ENCODE peak calls at places on chromosome 22, in five cellular contexts. One of them, this sample, is unnamed.

GRCh38 chr22:46070722-46071450 is 79.4 kb upstream of the PPARA start:
- DNase-seq in colonic mucosa: peak
- DNase-seq in fibroblast of pulmonary artery: peak
- DNase-seq in astrocyte: no peak
- DNase-seq in T-helper 1 cell: no peak
- DNase-seq in this sample: peak

GRCh38 chr22:29072193-29072978 is 449 bp upstream of the KREMEN1 start:
- DNase-seq in astrocyte: no peak
- DNase-seq in T-helper 1 cell: peak
- DNase-seq in colonic mucosa: peak
- DNase-seq in fibroblast of pulmonary artery: peak
- DNase-seq in this sample: peak

GRCh38 chr22:49735411-49736311 is 92.0 kb downstream of the BRD1 start:
- DNase-seq in T-helper 1 cell: no peak
- DNase-seq in colonic mucosa: no peak
- DNase-seq in fibroblast of pulmonary artery: peak
- DNase-seq in astrocyte: no peak
- DNase-seq in this sample: no peak

GRCh38 chr22:20567993-20568417 is 60.6 kb downstream of the MED15 start:
- DNase-seq in astrocyte: peak
- DNase-seq in fibroblast of pulmonary artery: peak
- DNase-seq in colonic mucosa: no peak
- DNase-seq in T-helper 1 cell: no peak
- DNase-seq in this sample: peak

GRCh38 chr22:47804281-47804680 is 1041.8 kb downstream of the TBC1D22A start:
- DNase-seq in fibroblast of pulmonary artery: no peak
- DNase-seq in astrocyte: no peak
- DNase-seq in colonic mucosa: no peak
- DNase-seq in T-helper 1 cell: no peak
- DNase-seq in this sample: no peak

GRCh38 chr22:36773935-36774334 is 2.0 kb downstream of the IFT27 start:
- DNase-seq in astrocyte: no peak
- DNase-seq in fibroblast of pulmonary artery: peak
- DNase-seq in T-helper 1 cell: no peak
- DNase-seq in colonic mucosa: no peak
- DNase-seq in this sample: peak

GRCh38 chr22:43827336-43827735 is 15.2 kb upstream of the EFCAB6 start:
- DNase-seq in colonic mucosa: no peak
- DNase-seq in astrocyte: no peak
- DNase-seq in fibroblast of pulmonary artery: no peak
- DNase-seq in T-helper 1 cell: no peak
- DNase-seq in this sample: no peak

GRCh38 chr22:36301851-36302250 is 48.9 kb downstream of the APOL1 start:
- DNase-seq in T-helper 1 cell: no peak
- DNase-seq in fibroblast of pulmonary artery: peak
- DNase-seq in astrocyte: peak
- DNase-seq in colonic mucosa: no peak
- DNase-seq in this sample: peak

GRCh38 chr22:17368727-17369552 is at the start of gene CECR2:
- DNase-seq in T-helper 1 cell: no peak
- DNase-seq in fibroblast of pulmonary artery: peak
- DNase-seq in astrocyte: peak
- DNase-seq in colonic mucosa: peak
- DNase-seq in this sample: peak

GRCh38 chr22:26398741-26399153 is 30.3 kb upstream of the ASPHD2 start:
- DNase-seq in fibroblast of pulmonary artery: peak
- DNase-seq in T-helper 1 cell: peak
- DNase-seq in astrocyte: peak
- DNase-seq in colonic mucosa: peak
- DNase-seq in this sample: peak

GRCh38 chr22:20319745-20320658 is at the start of gene DGCR6L:
- DNase-seq in T-helper 1 cell: peak
- DNase-seq in colonic mucosa: peak
- DNase-seq in astrocyte: peak
- DNase-seq in fibroblast of pulmonary artery: peak
- DNase-seq in this sample: peak

GRCh38 chr22:50507991-50508884 is at the start of gene NCAPH2:
- DNase-seq in fibroblast of pulmonary artery: peak
- DNase-seq in colonic mucosa: peak
- DNase-seq in astrocyte: peak
- DNase-seq in T-helper 1 cell: peak
- DNase-seq in this sample: peak

This sample was measured in mesenchymal stem cell.